ENCODE peak calls at places on chromosomes 13 and 19, in four cellular contexts. B is CD4-positive, CD25-positive, alpha-beta regulatory T cell; P is neural crest cell; D is endothelial cell. Y is an unnamed sample.

GRCh38 chr19:4910594-4911273 is 1.4 kb downstream of the UHRF1 start:
- DNase-seq in P (peak; percentile 20), B (peak; percentile 43), D (no peak), Y (no peak)

GRCh38 chr13:59835569-59835968 is 328.2 kb downstream of the DIAPH3 start:
- DNase-seq in P (no peak), B (no peak), D (no peak), Y (no peak)

GRCh38 chr13:76882431-76882830 is 3.8 kb downstream of the KCTD12 start:
- DNase-seq in D (no peak), B (no peak), P (no peak), Y (no peak)

GRCh38 chr13:40069173-40070044 is 413.9 kb downstream of the COG6 start:
- DNase-seq in D (peak; percentile 77), B (peak; percentile 81), P (peak; percentile 79), Y (peak; percentile 64)

GRCh38 chr13:39419866-39420265 is 183.1 kb downstream of the LHFPL6 start:
- DNase-seq in B (no peak), D (no peak), P (no peak), Y (no peak)

GRCh38 chr19:17580470-17581000 is 25.1 kb downstream of the COLGALT1 start:
- DNase-seq in D (no peak), B (no peak), P (no peak), Y (no peak)

GRCh38 chr19:29393915-29394460 is 131.8 kb upstream of the VSTM2B start:
- DNase-seq in B (no peak), P (no peak), D (no peak), Y (no peak)

GRCh38 chr13:112690242-112690943 is 555 bp downstream of the ATP11A start:
- DNase-seq in P (peak; percentile 41), B (peak; percentile 47), D (peak; percentile 38), Y (peak; percentile 73)

GRCh38 chr13:84315527-84315926 is 433.3 kb upstream of the SLITRK1 start:
- DNase-seq in P (no peak), D (no peak), B (no peak), Y (no peak)

GRCh38 chr13:92103673-92104296 is 705.4 kb downstream of the GPC5 start:
- DNase-seq in P (no peak), D (no peak), B (no peak), Y (no peak)

Y was measured in WERI-Rb-1.